ENCODE peak calls at places on chromosomes 2 and 18, in six cellular contexts. C is progenitor cell of endocrine pancreas; U is caudate nucleus; S is stimulated activated CD4-positive, alpha-beta T cell treated with anti-CD3 and anti-CD28 coated beads, Interleukin-15, amount 100 ng/mL, for 48 hours; L is left lung; E is activated gamma-delta T cell treated with Interleukin-2 at 50 U/mL for 16 hours. I is an unnamed sample.

GRCh38 chr18:24293254-24293653 is 104.4 kb downstream of the OSBPL1A start:
- DNase-seq in C (no peak), S (no peak), L (no peak), U (no peak), E (no peak), I (no peak)

GRCh38 chr2:9752441-9753275 is 90.6 kb upstream of the TAF1B start:
- DNase-seq in L (no peak), U (no peak), C (no peak), S (peak), E (peak), I (no peak)

GRCh38 chr18:48050176-48050575 is 119.7 kb upstream of the SMAD2 start:
- DNase-seq in C (no peak), L (no peak), S (no peak), U (no peak), E (no peak), I (peak)

GRCh38 chr2:105714141-105714540 is 30.6 kb upstream of the NCK2 start:
- DNase-seq in E (no peak), L (no peak), C (no peak), S (no peak), U (no peak), I (no peak)

GRCh38 chr2:179422037-179422643 is 157.5 kb upstream of the SESTD1 start:
- DNase-seq in C (peak), L (peak), S (peak), U (peak), E (no peak), I (peak)

GRCh38 chr2:67485431-67485830 is 88.3 kb downstream of the ETAA1 start:
- DNase-seq in C (no peak), E (no peak), L (no peak), S (no peak), U (no peak), I (no peak)

GRCh38 chr18:61173579-61173978 is 159.7 kb upstream of the CDH20 start:
- DNase-seq in E (no peak), S (no peak), U (no peak), L (no peak), C (no peak), I (no peak)

GRCh38 chr18:13235981-13236380 is 17.4 kb downstream of the LDLRAD4 start:
- DNase-seq in E (no peak), U (no peak), S (no peak), L (no peak), C (no peak), I (peak)

GRCh38 chr2:69253033-69253535 is 133.9 kb downstream of the GFPT1 start:
- DNase-seq in U (no peak), S (no peak), L (no peak), C (no peak), E (no peak), I (no peak)

GRCh38 chr2:223647258-223647952 is 45.2 kb upstream of the SCG2 start:
- DNase-seq in C (no peak), U (no peak), L (no peak), E (no peak), S (no peak), I (no peak)

GRCh38 chr2:107698861-107699260 is 127.8 kb upstream of the RGPD4 start:
- DNase-seq in C (no peak), U (no peak), S (no peak), E (no peak), L (no peak), I (no peak)

GRCh38 chr2:121281107-121281506 is 3.9 kb downstream of the TFCP2L1 start:
- DNase-seq in L (no peak), C (no peak), U (no peak), S (no peak), E (no peak), I (no peak)

GRCh38 chr2:4588606-4589005 is 885.2 kb downstream of the DCDC2C start:
- DNase-seq in L (no peak), E (no peak), U (no peak), S (no peak), C (no peak), I (no peak)

GRCh38 chr2:213306320-213306942 is 22.2 kb downstream of the SPAG16 start:
- DNase-seq in U (no peak), E (no peak), L (no peak), C (no peak), S (no peak), I (no peak)

GRCh38 chr18:28952339-28952738 is 775.4 kb upstream of the CDH2 start:
- DNase-seq in C (no peak), U (no peak), E (no peak), L (no peak), S (no peak), I (no peak)

GRCh38 chr2:196535742-196536141 is 103.8 kb upstream of the CCDC150 start:
- DNase-seq in U (no peak), S (no peak), C (no peak), L (no peak), E (no peak), I (no peak)

GRCh38 chr2:10267036-10267435 is 35.7 kb upstream of the HPCAL1 start:
- DNase-seq in L (peak), E (no peak), C (no peak), U (no peak), S (no peak), I (no peak)

GRCh38 chr18:51074605-51075004 is 44.6 kb downstream of the SMAD4 start:
- DNase-seq in U (no peak), S (no peak), C (no peak), E (no peak), L (no peak), I (no peak)

GRCh38 chr18:28725876-28726275 is 548.9 kb upstream of the CDH2 start:
- DNase-seq in U (no peak), S (no peak), L (no peak), C (no peak), E (no peak), I (no peak)

GRCh38 chr2:240946046-240946445 is 39.9 kb downstream of the CROCC2 start:
- DNase-seq in C (no peak), L (peak), S (no peak), E (no peak), U (no peak), I (no peak)

GRCh38 chr2:14693874-14694273 is 61.4 kb downstream of the LRATD1 start:
- DNase-seq in U (no peak), L (no peak), S (no peak), C (no peak), E (no peak), I (no peak)